ENCODE peak calls at places on chromosomes 16 and 17, in ten cellular contexts. P is stomach, V is astrocyte of the spinal cord, H is choroid plexus epithelial cell, Q is tibial artery, L is left ventricle myocardium inferior, X is Peyer's patch, R is left lung, D is breast epithelium, N is OCI-LY7. U is an unnamed sample.

GRCh38 chr17:76004750-76005262 is 4.2 kb downstream of the CDK3 start:
- DNase-seq in P (no peak), V (peak; percentile 81), H (no peak), Q (no peak), L (no peak), X (no peak), R (no peak), D (no peak), N (no peak), U (no peak)

GRCh38 chr17:72788950-72789585 is 303.4 kb downstream of the SLC39A11 start:
- DNase-seq in P (no peak), V (peak; percentile 14), H (peak; percentile 71), Q (no peak), L (no peak), X (no peak), R (no peak), D (no peak), N (no peak), U (no peak)

GRCh38 chr16:55900616-55901393 is 25.6 kb upstream of the CES5A start:
- DNase-seq in P (no peak), V (no peak), H (no peak), Q (no peak), L (no peak), X (no peak), R (no peak), D (no peak), N (no peak), U (no peak)

GRCh38 chr16:56336071-56336688 is 89.2 kb downstream of the AMFR start:
- DNase-seq in P (no peak), V (no peak), H (peak; percentile 11), Q (no peak), L (peak; percentile 71), X (no peak), R (peak; percentile 34), D (no peak), N (no peak), U (no peak)

GRCh38 chr17:39156491-39156890 is 5.1 kb upstream of the PLXDC1 start:
- DNase-seq in P (no peak), V (no peak), H (peak; percentile 39), Q (no peak), L (no peak), X (no peak), R (no peak), D (no peak), N (no peak), U (no peak)

GRCh38 chr16:30350134-30350871 is 4.8 kb downstream of the CD2BP2 start:
- DNase-seq in P (no peak), V (peak; percentile 40), H (no peak), Q (peak; percentile 15), L (no peak), X (no peak), R (no peak), D (no peak), N (peak; percentile 79), U (no peak)

GRCh38 chr16:83100679-83101078 is 473.9 kb downstream of the CDH13 start:
- DNase-seq in P (no peak), V (no peak), H (peak; percentile 20), Q (no peak), L (no peak), X (no peak), R (no peak), D (no peak), N (no peak), U (no peak)

GRCh38 chr16:70529051-70529777 is 5.6 kb downstream of the SF3B3 start:
- DNase-seq in P (no peak), V (peak; percentile 70), H (peak; percentile 76), Q (no peak), L (no peak), X (no peak), R (no peak), D (no peak), N (peak; percentile 54), U (peak; percentile 9)

GRCh38 chr17:10294162-10294561 is 78.6 kb downstream of the MYH13 start:
- DNase-seq in P (no peak), V (no peak), H (no peak), Q (no peak), L (no peak), X (no peak), R (no peak), D (no peak), N (no peak), U (no peak)

GRCh38 chr16:68873635-68874471 is 30.5 kb downstream of the TANGO6 start:
- DNase-seq in P (no peak), V (no peak), H (no peak), Q (no peak), L (no peak), X (no peak), R (no peak), D (no peak), N (no peak), U (no peak)

GRCh38 chr16:87880117-87880696 is 10.9 kb upstream of the SLC7A5 start:
- DNase-seq in P (no peak), V (no peak), H (no peak), Q (no peak), L (no peak), X (no peak), R (no peak), D (no peak), N (no peak), U (no peak)

GRCh38 chr16:87878704-87879103 is 9.4 kb upstream of the SLC7A5 start:
- DNase-seq in P (no peak), V (no peak), H (no peak), Q (no peak), L (no peak), X (no peak), R (no peak), D (no peak), N (no peak), U (no peak)

GRCh38 chr16:87874639-87875472 is 5.5 kb upstream of the SLC7A5 start:
- DNase-seq in P (no peak), V (no peak), H (no peak), Q (no peak), L (no peak), X (no peak), R (no peak), D (no peak), N (no peak), U (no peak)

GRCh38 chr16:87881327-87882200 is 12.3 kb upstream of the SLC7A5 start:
- DNase-seq in P (no peak), V (no peak), H (peak; percentile 30), Q (no peak), L (no peak), X (no peak), R (no peak), D (no peak), N (no peak), U (no peak)

DNA sequence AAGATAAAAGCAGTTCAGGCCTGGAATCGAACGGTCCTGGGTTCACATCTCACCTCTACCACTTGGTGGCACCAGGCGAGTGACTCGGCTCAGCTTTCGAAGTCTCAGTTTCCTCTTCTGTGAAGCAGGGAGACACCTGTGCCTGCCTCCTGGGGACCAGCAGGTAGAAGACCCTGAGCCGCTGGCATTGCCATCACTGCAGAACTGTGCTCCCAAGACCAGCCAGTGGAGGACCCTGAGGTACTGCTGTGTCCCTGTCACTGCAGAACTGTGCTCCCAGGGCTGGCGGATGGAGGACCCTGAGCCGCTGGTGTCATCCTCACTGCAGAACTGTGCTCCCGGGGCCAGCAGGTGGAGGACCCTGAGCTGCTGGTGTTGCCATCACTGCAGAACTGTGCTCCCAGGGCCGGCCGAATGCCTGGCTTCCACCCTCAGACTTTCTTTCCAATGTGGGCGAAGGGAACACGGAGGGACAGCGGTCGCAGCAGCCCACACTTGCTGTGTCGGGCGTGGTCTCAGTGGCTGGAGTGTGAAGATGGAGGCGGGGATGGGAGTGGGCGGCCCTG is 8.7 kb upstream of the SLC7A5 start:
- DNase-seq in P (no peak), V (no peak), H (no peak), Q (no peak), L (no peak), X (no peak), R (no peak), D (no peak), N (peak; percentile 73), U (peak; percentile 34)
- TF ChIP-seq CTCF in P (no peak), V (no peak), H (peak; percentile 28), Q (no peak), L (no peak), X (no peak), R (no peak), D (no peak), N (peak; percentile 73), U (peak; percentile 23)

GRCh38 chr16:75432828-75433731 is at the start of gene CFDP1:
- DNase-seq in P (peak; percentile 96), V (peak; percentile 95), H (peak; percentile 96), Q (peak; percentile 98), L (peak; percentile 95), X (peak; percentile 98), R (peak; percentile 98), D (peak; percentile 95), N (peak; percentile 97), U (peak; percentile 97)
- TF ChIP-seq CTCF in P (peak; percentile 31), V (no peak), H (no peak), Q (no peak), L (no peak), X (no peak), R (no peak), D (no peak), N (no peak), U (no peak)

DNA sequence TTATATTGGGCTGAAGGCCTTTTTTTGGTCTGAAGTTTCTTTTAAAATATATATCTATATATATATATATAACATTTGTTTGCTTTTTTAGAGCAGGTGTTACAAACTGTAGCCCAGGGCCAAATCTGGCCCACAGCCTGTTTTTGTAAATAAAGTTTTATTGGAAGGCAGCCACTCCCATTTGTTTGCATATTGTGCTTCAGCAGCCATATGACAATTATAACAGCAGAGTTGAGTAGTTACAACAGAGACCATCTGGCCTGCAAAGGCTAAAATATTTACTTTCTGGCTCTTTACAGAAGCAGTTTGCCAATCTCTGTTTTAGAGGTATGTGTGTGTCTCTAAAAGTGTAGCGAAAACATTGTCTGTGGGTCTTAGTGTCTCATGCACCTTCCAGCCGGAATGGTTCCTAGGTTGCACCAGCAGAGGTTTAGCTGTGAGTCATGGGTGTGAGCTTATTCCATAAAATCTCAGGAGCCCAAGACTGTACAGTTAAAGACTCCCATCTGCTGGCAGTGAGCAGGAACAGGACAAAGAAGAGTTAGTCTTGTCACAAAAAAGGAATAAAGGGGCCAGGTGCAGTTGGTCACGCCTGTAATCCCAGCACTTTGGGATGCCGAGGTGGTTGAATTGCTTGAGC is 23.8 kb downstream of the LCMT1 start:
- DNase-seq in P (no peak), V (peak; percentile 57), H (peak; percentile 71), Q (no peak), L (no peak), X (no peak), R (no peak), D (no peak), N (no peak), U (no peak)
- TF ChIP-seq CTCF in P (no peak), V (peak; percentile 43), H (peak; percentile 60), Q (no peak), L (no peak), X (no peak), R (no peak), D (no peak), N (peak; percentile 19), U (no peak)

GRCh38 chr16:54208262-54208661 is 78.3 kb downstream of the IRX3 start:
- DNase-seq in P (no peak), V (no peak), H (peak; percentile 35), Q (no peak), L (no peak), X (no peak), R (no peak), D (no peak), N (no peak), U (no peak)
- TF ChIP-seq CTCF in P (no peak), V (no peak), H (no peak), Q (no peak), L (no peak), X (no peak), R (no peak), D (no peak), N (no peak), U (no peak)

U was measured in Calu3.